ENCODE peak calls at places on chromosomes 3 and 15, in four cellular contexts. R, B, H and K are unnamed samples.

GRCh38 chr15:82398785-82399184 is 30.8 kb upstream of the GOLGA6L9 start:
- DNase-seq in H (no peak), B (no peak), R (no peak), K (no peak)

GRCh38 chr15:45550436-45550835 is 27.9 kb upstream of the SLC30A4 start:
- DNase-seq in R (no peak), B (peak), H (no peak), K (no peak)

GRCh38 chr3:196519738-196520122 is 4.6 kb upstream of the SMCO1 start:
- DNase-seq in B (no peak), R (no peak), H (no peak), K (no peak)

GRCh38 chr3:126927846-126928245 is 55.1 kb upstream of the PLXNA1 start:
- DNase-seq in R (peak), H (no peak), B (no peak), K (no peak)

GRCh38 chr3:109353057-109353456 is 15.7 kb upstream of the DPPA4 start:
- DNase-seq in B (no peak), H (no peak), R (no peak), K (no peak)

GRCh38 chr15:88636039-88636438 is 2.8 kb upstream of the ISG20 start:
- DNase-seq in B (no peak), H (no peak), R (no peak), K (no peak)

GRCh38 chr3:11375333-11376076 is 103.3 kb downstream of the ATG7 start:
- DNase-seq in B (no peak), R (no peak), H (no peak), K (no peak)

GRCh38 chr3:179743913-179744312 is 91.1 kb downstream of the USP13 start:
- DNase-seq in R (no peak), H (no peak), B (no peak), K (no peak)

GRCh38 chr3:17442332-17443049 is 299.9 kb downstream of the TBC1D5 start:
- DNase-seq in R (no peak), B (peak), H (peak), K (no peak)

GRCh38 chr15:39419651-39420050 is 161.2 kb upstream of the THBS1 start:
- DNase-seq in R (no peak), H (no peak), B (no peak), K (no peak)

GRCh38 chr3:40914475-40914874 is 284.8 kb upstream of the CTNNB1 start:
- DNase-seq in H (no peak), B (no peak), R (no peak), K (no peak)

GRCh38 chr15:74172751-74173544 is 562 bp upstream of the ISLR start:
- DNase-seq in R (no peak), H (peak), B (peak), K (no peak)

GRCh38 chr3:170707899-170708298 is 122.0 kb upstream of the SLC7A14 start:
- DNase-seq in R (no peak), B (no peak), H (no peak), K (no peak)

GRCh38 chr15:64930778-64931240 is 19.1 kb downstream of the ANKDD1A start:
- DNase-seq in H (no peak), B (peak), R (peak), K (peak)

GRCh38 chr15:38530113-38530512 is 34.5 kb downstream of the RASGRP1 start:
- DNase-seq in H (no peak), R (no peak), B (no peak), K (peak)

GRCh38 chr3:191721390-191721801 is 260.4 kb downstream of the PYDC2 start:
- DNase-seq in R (peak), B (no peak), H (no peak), K (no peak)

GRCh38 chr15:101011582-101011981 is 92.4 kb downstream of the LRRK1 start:
- DNase-seq in R (peak), H (no peak), B (no peak), K (no peak)

GRCh38 chr15:70053703-70054229 is 44.0 kb downstream of the TLE3 start:
- DNase-seq in H (no peak), R (no peak), B (no peak), K (no peak)

GRCh38 chr3:185724761-185725160 is 100.1 kb downstream of the IGF2BP2 start:
- DNase-seq in B (peak), H (no peak), R (no peak), K (no peak)

GRCh38 chr3:118000219-118000618 is 1034.4 kb downstream of the IGSF11 start:
- DNase-seq in H (no peak), R (no peak), B (peak), K (no peak)

GRCh38 chr3:61353353-61353752 is 102.1 kb upstream of the FHIT start:
- DNase-seq in R (no peak), B (no peak), H (no peak), K (no peak)

GRCh38 chr15:92157666-92158298 is 235.9 kb upstream of the ST8SIA2 start:
- DNase-seq in R (no peak), B (no peak), H (no peak), K (no peak)

DNA sequence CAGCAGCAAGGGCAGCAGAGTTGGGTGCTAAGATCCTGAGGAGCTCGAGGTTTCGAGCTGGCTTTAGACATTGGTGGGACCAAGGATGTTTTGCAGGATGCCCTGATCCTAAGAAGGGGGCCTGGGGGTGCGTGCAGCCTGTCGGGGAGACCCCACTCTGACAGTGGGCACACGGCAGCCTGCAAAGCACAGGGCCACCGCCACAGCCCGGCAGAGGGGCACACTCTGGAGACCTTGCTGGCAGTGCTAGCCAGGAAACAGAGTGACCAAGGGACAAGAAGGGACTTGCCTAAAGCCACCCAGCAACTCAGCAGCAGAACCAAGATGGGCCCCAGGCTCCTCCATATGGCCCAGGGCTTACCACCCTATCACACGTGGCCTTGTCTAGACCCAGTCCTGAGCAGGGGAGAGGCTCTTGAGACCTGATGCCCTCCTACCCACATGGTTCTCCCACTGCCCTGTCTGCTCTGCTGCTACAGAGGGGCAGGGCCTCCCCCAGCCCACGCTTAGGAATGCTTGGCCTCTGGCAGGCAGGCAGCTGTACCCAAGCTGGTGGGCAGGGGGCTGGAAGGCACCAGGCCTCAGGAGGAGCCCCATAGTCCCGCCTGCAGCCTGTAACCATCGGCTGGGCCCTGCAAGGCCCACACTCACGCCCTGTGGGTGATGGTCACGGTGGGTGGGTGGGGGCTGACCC is 18.8 kb downstream of the SEC61A1 start:
- DNase-seq in R (no peak), H (no peak), B (no peak), K (no peak)
- TF ChIP-seq FOS in R (no peak), H (no peak), B (no peak), K (no peak)

DNA sequence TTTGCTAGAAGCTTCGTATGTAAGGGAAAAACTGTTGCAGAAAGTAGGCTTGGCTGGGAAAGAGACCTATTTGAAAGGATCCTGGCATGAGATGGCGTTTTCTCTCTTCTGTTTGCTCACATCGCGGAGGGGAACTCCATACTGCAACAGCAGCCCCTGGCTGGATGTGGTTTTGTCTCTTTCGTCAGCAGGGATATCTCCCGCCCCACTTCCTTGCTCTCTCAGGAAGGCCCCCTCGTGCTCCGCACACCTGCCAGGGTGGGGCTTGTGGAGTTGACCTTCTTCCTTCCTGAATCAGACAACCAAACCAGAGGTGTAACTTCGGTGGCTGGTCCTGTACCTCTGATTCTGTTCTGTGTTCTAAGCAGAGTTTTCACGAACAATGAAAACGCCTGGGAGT is 26.4 kb upstream of the MYZAP start:
- DNase-seq in R (no peak), B (peak), H (no peak), K (no peak)
- TF ChIP-seq FOS in R (no peak), B (no peak), H (no peak), K (no peak)

GRCh38 chr3:66379565-66379964 is 121.3 kb downstream of the LRIG1 start:
- DNase-seq in R (no peak), B (no peak), H (no peak), K (no peak)

GRCh38 chr3:66378256-66378655 is 122.6 kb downstream of the LRIG1 start:
- DNase-seq in B (peak), R (peak), H (peak), K (no peak)

GRCh38 chr3:66382142-66382541 is 118.7 kb downstream of the LRIG1 start:
- DNase-seq in B (no peak), H (no peak), R (no peak), K (no peak)

GRCh38 chr3:66381621-66382020 is 119.2 kb downstream of the LRIG1 start:
- DNase-seq in R (no peak), H (no peak), B (no peak), K (no peak)

DNA sequence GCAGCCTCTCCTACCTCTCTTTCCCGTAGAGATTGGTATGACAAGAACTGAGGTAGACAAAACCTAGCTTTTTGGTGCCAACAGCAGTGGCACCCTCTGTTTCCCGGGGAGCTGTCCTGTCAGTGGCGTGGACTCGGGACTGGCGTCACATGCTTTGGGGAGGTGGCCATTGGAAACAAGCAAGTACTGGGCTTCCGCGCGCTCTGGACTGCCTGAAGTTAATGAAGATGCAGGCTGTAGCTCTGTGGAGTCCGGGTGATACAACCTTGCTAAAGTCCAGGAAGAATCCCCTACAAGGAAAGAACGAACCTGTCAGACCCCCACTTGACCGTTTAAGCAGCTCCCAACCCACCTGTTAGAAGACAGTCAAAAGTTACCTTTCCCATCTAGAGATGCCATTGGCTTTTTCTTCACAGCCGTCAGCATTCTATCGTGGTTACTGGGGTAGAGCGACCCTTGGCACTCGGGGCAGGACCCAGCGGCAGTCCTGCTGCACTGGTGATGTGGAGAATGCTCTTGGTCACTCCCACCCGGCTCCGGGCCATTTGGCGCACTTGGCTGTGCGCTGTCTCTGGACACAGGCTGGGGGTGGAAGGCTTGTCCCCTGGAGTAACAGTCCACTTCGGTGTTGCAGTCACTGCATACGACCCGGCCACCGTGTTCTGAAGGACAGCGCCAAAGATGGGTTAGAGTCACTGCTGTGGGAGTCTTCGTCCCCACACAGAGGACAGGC is 120.5 kb downstream of the LRIG1 start:
- DNase-seq in R (no peak), H (no peak), B (no peak), K (no peak)
- TF ChIP-seq FOS in R (no peak), H (no peak), B (no peak), K (no peak)

GRCh38 chr3:55966566-55966965 is 479.5 kb upstream of the WNT5A start:
- DNase-seq in B (no peak), H (no peak), R (no peak), K (no peak)

GRCh38 chr3:55965776-55966175 is 478.7 kb upstream of the WNT5A start:
- DNase-seq in B (no peak), H (no peak), R (no peak), K (peak)

GRCh38 chr3:55964491-55964980 is 477.4 kb upstream of the WNT5A start:
- DNase-seq in H (no peak), R (no peak), B (no peak), K (no peak)

GRCh38 chr3:55959681-55960080 is 472.6 kb upstream of the WNT5A start:
- DNase-seq in B (no peak), R (no peak), H (no peak), K (no peak)

DNA sequence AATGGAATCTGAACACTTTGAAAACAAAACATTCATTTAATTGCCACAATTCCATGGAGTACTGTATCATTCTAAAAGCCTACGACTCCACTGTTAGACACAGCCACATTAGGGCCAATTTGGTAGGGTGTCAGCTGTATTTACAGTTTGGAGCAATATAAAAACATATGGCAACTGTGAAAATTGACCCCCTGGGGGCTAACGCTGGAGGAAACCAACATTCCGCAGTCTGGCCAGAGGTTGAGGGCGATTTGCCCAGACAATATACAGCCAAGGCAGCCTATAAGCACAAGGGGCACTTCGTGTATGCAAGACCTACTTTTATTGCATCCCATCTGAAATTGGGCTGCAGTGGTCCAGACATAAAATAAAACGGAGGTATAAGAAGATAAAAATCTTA is 476.5 kb upstream of the WNT5A start:
- DNase-seq in B (no peak), R (no peak), H (no peak), K (no peak)
- TF ChIP-seq FOS in B (no peak), R (no peak), H (no peak), K (no peak)

DNA sequence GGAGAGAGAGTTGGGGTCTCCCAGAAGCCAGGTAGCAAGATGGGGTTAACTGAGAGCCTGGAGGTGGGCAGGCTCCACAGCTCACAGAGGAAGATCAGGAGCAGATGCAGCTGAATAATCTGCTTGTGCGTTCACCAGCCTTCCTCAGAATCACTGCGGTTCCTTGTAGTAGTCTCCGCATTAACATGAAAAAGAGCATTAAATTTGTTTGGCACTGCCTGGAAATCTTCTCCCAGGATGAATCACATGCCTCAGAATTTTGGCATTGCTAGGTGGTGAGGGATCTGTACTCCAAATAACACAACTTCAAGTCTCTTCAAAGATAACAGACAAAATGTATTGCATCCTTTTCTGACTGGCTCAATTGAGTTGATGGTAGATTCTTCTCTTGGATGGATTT is 700.6 kb upstream of the ARRDC4 start:
- DNase-seq in R (no peak), B (no peak), H (no peak), K (no peak)
- TF ChIP-seq FOS in R (no peak), B (no peak), H (no peak), K (no peak)

DNA sequence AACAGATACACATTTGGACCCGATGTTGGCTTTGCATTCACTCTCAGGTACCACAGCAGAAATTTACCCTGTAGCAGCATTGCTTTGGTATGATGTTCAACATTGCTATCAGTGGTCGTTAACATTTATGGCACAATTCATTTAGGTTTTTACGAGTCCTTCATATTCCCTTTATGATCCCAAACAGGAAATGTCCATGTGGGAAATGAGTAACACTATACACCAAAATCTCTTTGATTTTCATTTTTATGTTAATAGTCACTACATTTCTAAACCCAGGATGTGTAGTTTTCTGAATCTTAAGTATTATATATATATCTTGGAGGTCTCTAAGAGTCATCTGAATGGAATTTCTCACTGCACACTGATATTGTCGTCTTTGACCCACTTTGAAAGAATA is 78.5 kb upstream of the RBMS3 start:
- DNase-seq in B (peak), H (no peak), R (peak), K (no peak)
- TF ChIP-seq FOS in B (no peak), H (no peak), R (peak), K (no peak)

GRCh38 chr3:154971771-154972326 is 108.3 kb upstream of the MME start:
- DNase-seq in H (no peak), R (peak), B (peak), K (no peak)
- TF ChIP-seq FOS in H (no peak), R (no peak), B (no peak), K (no peak)